ENCODE peak calls at places on chromosomes 13 and 19, in ten cellular contexts. O, N, A, B, R, P, Z, S, E and C are unnamed samples.

GRCh38 chr19:55232986-55233385 is 4.4 kb upstream of the TMEM86B start:
- DNase-seq in R (no peak), E (no peak), P (no peak), A (no peak), Z (no peak), O (no peak), B (no peak), N (no peak), S (no peak), C (no peak)

GRCh38 chr19:40974633-40975037 is 16.4 kb upstream of the CYP2B6 start:
- DNase-seq in Z (peak), N (peak), O (peak), E (peak), A (peak), B (peak), P (peak), S (peak), R (peak), C (peak)

GRCh38 chr19:7848779-7849457 is 18.9 kb downstream of the EVI5L start:
- DNase-seq in Z (no peak), R (no peak), A (no peak), S (no peak), P (no peak), B (no peak), N (no peak), E (no peak), O (no peak), C (no peak)

GRCh38 chr19:46015080-46015960 is 7.5 kb downstream of the PGLYRP1 start:
- DNase-seq in S (peak), A (peak), E (peak), R (peak), Z (peak), B (peak), N (no peak), O (peak), P (peak), C (peak)

GRCh38 chr13:29270536-29271045 is 324.9 kb downstream of the SLC7A1 start:
- DNase-seq in O (no peak), Z (no peak), P (no peak), N (no peak), E (no peak), S (no peak), B (no peak), R (no peak), A (no peak), C (no peak)

GRCh38 chr13:51997641-51998330 is 13.5 kb downstream of the ATP7B start:
- DNase-seq in S (no peak), O (no peak), A (no peak), R (no peak), N (no peak), Z (no peak), P (no peak), B (no peak), E (no peak), C (no peak)

GRCh38 chr13:32246468-32246867 is 68.7 kb downstream of the ZAR1L start:
- DNase-seq in Z (peak), P (peak), R (peak), N (peak), O (no peak), B (no peak), S (no peak), E (peak), A (no peak), C (no peak)

GRCh38 chr13:41848435-41849255 is 112.3 kb downstream of the VWA8 start:
- DNase-seq in E (no peak), N (peak), S (no peak), O (no peak), Z (no peak), B (no peak), A (no peak), R (no peak), P (no peak), C (no peak)

GRCh38 chr19:16139752-16140151 is 3.7 kb upstream of the HSH2D start:
- DNase-seq in P (no peak), Z (no peak), R (no peak), O (no peak), N (no peak), S (no peak), A (no peak), E (no peak), B (no peak), C (no peak)

GRCh38 chr13:58587183-58587582 is 955.6 kb downstream of the PCDH17 start:
- DNase-seq in E (no peak), R (no peak), S (no peak), N (no peak), A (no peak), B (no peak), O (no peak), P (no peak), Z (no peak), C (no peak)

GRCh38 chr13:31595568-31595967 is 143.8 kb upstream of the RXFP2 start:
- DNase-seq in B (no peak), A (no peak), R (no peak), P (no peak), O (no peak), N (peak), Z (no peak), S (no peak), E (no peak), C (no peak)

GRCh38 chr13:103291693-103292572 is 225.7 kb upstream of the SLC10A2 start:
- DNase-seq in S (no peak), O (no peak), N (no peak), B (no peak), R (no peak), P (no peak), E (no peak), Z (no peak), A (no peak), C (no peak)

GRCh38 chr13:23470706-23471610 is 37.5 kb upstream of the SACS start:
- DNase-seq in Z (no peak), S (no peak), O (no peak), E (no peak), N (no peak), B (no peak), P (no peak), R (no peak), A (no peak), C (no peak)

GRCh38 chr13:27696731-27697130 is 75.0 kb downstream of the POLR1D start:
- DNase-seq in O (no peak), P (no peak), Z (no peak), R (no peak), S (no peak), B (no peak), N (no peak), E (no peak), A (no peak), C (no peak)

GRCh38 chr19:19445911-19446361 is 40.5 kb downstream of the GATAD2A start:
- DNase-seq in N (no peak), B (no peak), P (no peak), E (no peak), Z (no peak), S (no peak), A (no peak), O (no peak), R (no peak), C (no peak)

GRCh38 chr19:55116232-55117062 is 990 bp downstream of the PPP1R12C start:
- DNase-seq in E (peak), A (no peak), S (peak), Z (peak), N (peak), O (no peak), P (no peak), R (peak), B (peak), C (peak)

GRCh38 chr19:29690842-29691241 is 24.2 kb downstream of the C19orf12 start:
- DNase-seq in N (peak), E (no peak), S (no peak), B (peak), A (peak), O (peak), P (no peak), R (peak), Z (no peak), C (peak)

GRCh38 chr19:10593820-10594637 is 6.9 kb upstream of the AP1M2 start:
- DNase-seq in N (peak), P (no peak), R (no peak), S (no peak), O (no peak), E (no peak), B (no peak), A (no peak), Z (no peak), C (no peak)

GRCh38 chr19:38263696-38264485 is 482 bp upstream of the SPINT2 start:
- DNase-seq in S (no peak), N (peak), O (peak), R (no peak), A (peak), P (no peak), Z (no peak), B (peak), E (peak), C (peak)

GRCh38 chr19:21498651-21499050 is 6.8 kb upstream of the ZNF429 start:
- DNase-seq in A (no peak), Z (no peak), N (no peak), E (no peak), S (no peak), P (no peak), O (no peak), R (no peak), B (no peak), C (no peak)

GRCh38 chr13:44843403-44843802 is 145.9 kb downstream of the NUFIP1 start:
- DNase-seq in S (no peak), B (no peak), R (no peak), A (no peak), N (peak), P (no peak), Z (no peak), O (no peak), E (no peak), C (no peak)

GRCh38 chr13:74647991-74648390 is 513.8 kb upstream of the KLF12 start:
- DNase-seq in S (no peak), O (no peak), R (no peak), P (no peak), E (no peak), A (no peak), B (no peak), N (no peak), Z (no peak), C (no peak)

GRCh38 chr13:50543767-50544166 is 299.7 kb downstream of the DLEU7 start:
- DNase-seq in N (peak), E (no peak), Z (no peak), B (no peak), A (no peak), R (no peak), O (no peak), P (no peak), S (no peak), C (no peak)

GRCh38 chr13:112200200-112200599 is 133.3 kb downstream of the SOX1 start:
- DNase-seq in E (no peak), R (no peak), P (no peak), S (no peak), Z (no peak), O (no peak), A (no peak), N (no peak), B (no peak), C (no peak)

GRCh38 chr19:18321729-18322091 is 1.2 kb downstream of the LSM4 start:
- DNase-seq in A (no peak), S (no peak), O (no peak), P (no peak), B (no peak), R (peak), N (peak), Z (no peak), E (peak), C (no peak)

GRCh38 chr13:98216711-98217110 is 39.6 kb upstream of the RNF113B start:
- DNase-seq in E (no peak), Z (no peak), O (no peak), N (no peak), S (no peak), R (no peak), P (no peak), B (no peak), A (no peak), C (no peak)